ENCODE peak calls at places on chromosomes 5 and 9, in five cellular contexts. One of them, this sample, is unnamed.

GRCh38 chr5:67051164-67051563 is 145.4 kb downstream of the CD180 start:
- DNase-seq in H1: no peak
- DNase-seq in K562: no peak
- DNase-seq in SK-N-SH: no peak
- DNase-seq in HepG2: no peak
- DNase-seq in this sample: no peak

GRCh38 chr9:86713970-86714369 is 233.3 kb downstream of the GAS1 start:
- DNase-seq in H1: no peak
- DNase-seq in SK-N-SH: no peak
- DNase-seq in HepG2: no peak
- DNase-seq in K562: no peak
- DNase-seq in this sample: no peak

GRCh38 chr9:33676746-33677505 is 118.4 kb upstream of the PRSS3 start:
- DNase-seq in HepG2: no peak
- DNase-seq in SK-N-SH: peak
- DNase-seq in H1: no peak
- DNase-seq in K562: peak
- DNase-seq in this sample: peak

GRCh38 chr9:99822596-99823391 is 1.1 kb downstream of the NR4A3 start:
- DNase-seq in HepG2: peak
- DNase-seq in SK-N-SH: peak
- DNase-seq in H1: no peak
- DNase-seq in K562: peak
- DNase-seq in this sample: peak

GRCh38 chr5:157086751-157087359 is 22.0 kb downstream of the HAVCR2 start:
- DNase-seq in HepG2: no peak
- DNase-seq in H1: no peak
- DNase-seq in K562: no peak
- DNase-seq in SK-N-SH: no peak
- DNase-seq in this sample: no peak

GRCh38 chr5:138979684-138980275 is 104.6 kb upstream of the LRRTM2 start:
- DNase-seq in HepG2: no peak
- DNase-seq in K562: no peak
- DNase-seq in H1: no peak
- DNase-seq in SK-N-SH: no peak
- DNase-seq in this sample: no peak

GRCh38 chr5:34849253-34849652 is 10.3 kb downstream of the TTC23L start:
- DNase-seq in H1: no peak
- DNase-seq in SK-N-SH: no peak
- DNase-seq in K562: no peak
- DNase-seq in HepG2: no peak
- DNase-seq in this sample: no peak

GRCh38 chr5:173626501-173626812 is 10.0 kb upstream of the BOD1 start:
- DNase-seq in HepG2: no peak
- DNase-seq in K562: no peak
- DNase-seq in SK-N-SH: no peak
- DNase-seq in H1: no peak
- DNase-seq in this sample: no peak

GRCh38 chr5:151496041-151496484 is 48.7 kb downstream of the SLC36A1 start:
- DNase-seq in HepG2: no peak
- DNase-seq in H1: peak
- DNase-seq in SK-N-SH: no peak
- DNase-seq in K562: no peak
- DNase-seq in this sample: no peak

GRCh38 chr5:108266235-108266634 is 115.7 kb downstream of the FBXL17 start:
- DNase-seq in H1: no peak
- DNase-seq in HepG2: no peak
- DNase-seq in SK-N-SH: no peak
- DNase-seq in K562: no peak
- DNase-seq in this sample: no peak

GRCh38 chr9:135857371-135857786 is 50.0 kb downstream of the CAMSAP1 start:
- DNase-seq in K562: no peak
- DNase-seq in H1: no peak
- DNase-seq in SK-N-SH: no peak
- DNase-seq in HepG2: no peak
- DNase-seq in this sample: no peak

GRCh38 chr9:78298046-78298511 is 1.2 kb downstream of the PSAT1 start:
- DNase-seq in HepG2: peak
- DNase-seq in K562: peak
- DNase-seq in SK-N-SH: peak
- DNase-seq in H1: no peak
- DNase-seq in this sample: no peak
- TF ChIP-seq JUND in HepG2: no peak
- TF ChIP-seq JUND in K562: no peak
- TF ChIP-seq JUND in SK-N-SH: no peak
- TF ChIP-seq JUND in H1: no peak
- TF ChIP-seq JUND in this sample: no peak

GRCh38 chr9:9754186-9754585 is 858.6 kb downstream of the PTPRD start:
- DNase-seq in H1: no peak
- DNase-seq in SK-N-SH: no peak
- DNase-seq in K562: no peak
- DNase-seq in HepG2: no peak
- DNase-seq in this sample: no peak

GRCh38 chr9:9752722-9753121 is 860.1 kb downstream of the PTPRD start:
- DNase-seq in HepG2: peak
- DNase-seq in H1: no peak
- DNase-seq in SK-N-SH: no peak
- DNase-seq in K562: no peak
- DNase-seq in this sample: peak

GRCh38 chr9:9750719-9751118 is 862.1 kb downstream of the PTPRD start:
- DNase-seq in K562: no peak
- DNase-seq in SK-N-SH: no peak
- DNase-seq in H1: no peak
- DNase-seq in HepG2: no peak
- DNase-seq in this sample: no peak

GRCh38 chr9:9753266-9753665 is 859.5 kb downstream of the PTPRD start:
- DNase-seq in H1: no peak
- DNase-seq in HepG2: no peak
- DNase-seq in SK-N-SH: no peak
- DNase-seq in K562: no peak
- DNase-seq in this sample: no peak

DNA sequence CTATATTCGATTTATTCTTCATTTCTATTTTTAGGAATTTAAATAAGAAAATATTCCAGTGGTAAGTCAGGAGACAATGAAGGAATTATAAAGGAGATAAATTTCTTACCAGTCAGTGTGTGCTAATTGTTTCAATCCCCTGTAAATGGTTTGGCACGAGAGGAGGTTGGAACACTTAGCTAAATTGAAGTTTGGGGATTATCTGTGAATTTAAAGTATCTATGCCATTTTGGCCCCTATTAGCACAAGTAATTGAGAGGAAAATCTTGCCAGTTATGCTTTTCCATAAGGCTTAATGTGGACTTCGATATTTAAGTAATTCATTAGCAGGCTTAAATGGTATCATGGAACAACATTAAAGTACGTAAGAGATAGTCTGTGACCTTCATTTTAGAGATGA is 860.8 kb downstream of the PTPRD start:
- DNase-seq in H1: no peak
- DNase-seq in HepG2: no peak
- DNase-seq in K562: no peak
- DNase-seq in SK-N-SH: no peak
- DNase-seq in this sample: no peak
- TF ChIP-seq JUND in H1: no peak
- TF ChIP-seq JUND in HepG2: no peak
- TF ChIP-seq JUND in K562: no peak
- TF ChIP-seq JUND in SK-N-SH: no peak
- TF ChIP-seq JUND in this sample: no peak

GRCh38 chr5:50726475-50727148 is 60.2 kb downstream of the PARP8 start:
- DNase-seq in K562: no peak
- DNase-seq in SK-N-SH: no peak
- DNase-seq in HepG2: no peak
- DNase-seq in H1: no peak
- DNase-seq in this sample: no peak

GRCh38 chr5:50724262-50724661 is 57.8 kb downstream of the PARP8 start:
- DNase-seq in SK-N-SH: no peak
- DNase-seq in K562: no peak
- DNase-seq in H1: no peak
- DNase-seq in HepG2: no peak
- DNase-seq in this sample: no peak

GRCh38 chr5:50725800-50726474 is 59.5 kb downstream of the PARP8 start:
- DNase-seq in HepG2: no peak
- DNase-seq in H1: no peak
- DNase-seq in K562: no peak
- DNase-seq in SK-N-SH: no peak
- DNase-seq in this sample: no peak

GRCh38 chr5:50727845-50728244 is 61.4 kb downstream of the PARP8 start:
- DNase-seq in H1: no peak
- DNase-seq in K562: no peak
- DNase-seq in SK-N-SH: no peak
- DNase-seq in HepG2: no peak
- DNase-seq in this sample: no peak

GRCh38 chr5:50727149-50727496 is 60.7 kb downstream of the PARP8 start:
- DNase-seq in K562: no peak
- DNase-seq in SK-N-SH: no peak
- DNase-seq in HepG2: no peak
- DNase-seq in H1: no peak
- DNase-seq in this sample: no peak
- TF ChIP-seq JUND in K562: no peak
- TF ChIP-seq JUND in SK-N-SH: no peak
- TF ChIP-seq JUND in HepG2: no peak
- TF ChIP-seq JUND in H1: no peak
- TF ChIP-seq JUND in this sample: no peak

GRCh38 chr5:16574789-16575785 is 41.7 kb downstream of the RETREG1 start:
- DNase-seq in H1: peak
- DNase-seq in HepG2: no peak
- DNase-seq in K562: no peak
- DNase-seq in SK-N-SH: no peak
- DNase-seq in this sample: no peak
- TF ChIP-seq JUND in H1: no peak
- TF ChIP-seq JUND in HepG2: no peak
- TF ChIP-seq JUND in K562: no peak
- TF ChIP-seq JUND in SK-N-SH: peak
- TF ChIP-seq JUND in this sample: no peak

GRCh38 chr5:54460181-54460919 is 4.9 kb downstream of the HSPB3 start:
- DNase-seq in H1: no peak
- DNase-seq in HepG2: no peak
- DNase-seq in SK-N-SH: no peak
- DNase-seq in K562: peak
- DNase-seq in this sample: no peak

GRCh38 chr5:54455413-54456157 is at the start of gene HSPB3:
- DNase-seq in HepG2: no peak
- DNase-seq in SK-N-SH: no peak
- DNase-seq in K562: no peak
- DNase-seq in H1: no peak
- DNase-seq in this sample: no peak

GRCh38 chr5:54458221-54458620 is 2.7 kb downstream of the HSPB3 start:
- DNase-seq in K562: no peak
- DNase-seq in HepG2: no peak
- DNase-seq in SK-N-SH: no peak
- DNase-seq in H1: no peak
- DNase-seq in this sample: no peak

GRCh38 chr5:54454602-54455001 is 897 bp upstream of the HSPB3 start:
- DNase-seq in SK-N-SH: no peak
- DNase-seq in HepG2: no peak
- DNase-seq in H1: no peak
- DNase-seq in K562: no peak
- DNase-seq in this sample: no peak

GRCh38 chr5:54457094-54457531 is 1.6 kb downstream of the HSPB3 start:
- DNase-seq in SK-N-SH: no peak
- DNase-seq in K562: no peak
- DNase-seq in HepG2: peak
- DNase-seq in H1: no peak
- DNase-seq in this sample: peak
- TF ChIP-seq JUND in SK-N-SH: no peak
- TF ChIP-seq JUND in K562: no peak
- TF ChIP-seq JUND in HepG2: no peak
- TF ChIP-seq JUND in H1: no peak
- TF ChIP-seq JUND in this sample: no peak

This sample was measured in T47D.